ENCODE peak calls at places on chromosomes 7 and 10, in nine cellular contexts. B is HAP-1; J is fibroblast of the aortic adventitia; U is stimulated activated CD8-positive, alpha-beta memory T cell treated with anti-CD3 and anti-CD28 coated beads, Interleukin-7, amount 100 ng/mL, for 48 hours; N is fibroblast of the conjunctiva; K is AG10803; Z is fibroblast of lung; Y is DMS79; Q is AG09319. C is an unnamed sample.

GRCh38 chr7:45072131-45073030 is 16.4 kb downstream of the NACAD start:
- DNase-seq in B (no peak), J (no peak), U (no peak), N (no peak), K (no peak), Z (no peak), Y (no peak), Q (no peak), C (peak; percentile 67)

GRCh38 chr7:81534446-81534845 is 235.4 kb downstream of the HGF start:
- DNase-seq in B (no peak), J (no peak), U (no peak), N (no peak), K (no peak), Z (peak; percentile 7), Y (no peak), Q (no peak), C (no peak)

GRCh38 chr7:138679793-138680192 is 21.4 kb downstream of the SVOPL start:
- DNase-seq in B (no peak), J (no peak), U (no peak), N (no peak), K (no peak), Z (no peak), Y (no peak), Q (no peak), C (no peak)

GRCh38 chr7:3835102-3835501 is 534.0 kb downstream of the SDK1 start:
- DNase-seq in B (no peak), J (no peak), U (no peak), N (no peak), K (no peak), Z (peak; percentile 43), Y (no peak), Q (no peak), C (no peak)

GRCh38 chr7:145382762-145383161 is 546.9 kb upstream of the TPK1 start:
- DNase-seq in B (no peak), J (no peak), U (no peak), N (no peak), K (no peak), Z (no peak), Y (no peak), Q (no peak), C (no peak)

GRCh38 chr10:34017281-34017680 is 682.8 kb upstream of the NRP1 start:
- DNase-seq in B (peak; percentile 49), J (no peak), U (no peak), N (no peak), K (no peak), Z (no peak), Y (no peak), Q (no peak), C (no peak)

GRCh38 chr7:32068411-32068905 is 1.7 kb downstream of the PDE1C start:
- DNase-seq in B (no peak), J (no peak), U (no peak), N (no peak), K (no peak), Z (peak; percentile 35), Y (no peak), Q (no peak), C (no peak)

GRCh38 chr10:89513206-89513605 is 22.2 kb downstream of the SLC16A12 start:
- DNase-seq in B (no peak), J (no peak), U (no peak), N (no peak), K (no peak), Z (no peak), Y (no peak), Q (no peak), C (no peak)

GRCh38 chr7:2661096-2661449 is 26.9 kb upstream of the AMZ1 start:
- DNase-seq in B (no peak), J (no peak), U (no peak), N (no peak), K (no peak), Z (no peak), Y (no peak), Q (no peak), C (peak; percentile 72)

GRCh38 chr10:28959850-28960501 is 282.7 kb downstream of the BAMBI start:
- DNase-seq in B (no peak), J (no peak), U (no peak), N (no peak), K (no peak), Z (peak; percentile 39), Y (no peak), Q (no peak), C (no peak)

GRCh38 chr7:25722856-25723255 is 429.1 kb upstream of the NFE2L3 start:
- DNase-seq in B (no peak), J (no peak), U (no peak), N (no peak), K (no peak), Z (peak; percentile 12), Y (no peak), Q (no peak), C (no peak)

GRCh38 chr7:14691597-14692203 is 210.9 kb downstream of the DGKB start:
- DNase-seq in B (peak; percentile 71), J (peak; percentile 51), U (no peak), N (peak; percentile 10), K (peak; percentile 11), Z (peak; percentile 18), Y (peak; percentile 3), Q (peak; percentile 7), C (no peak)

GRCh38 chr10:67788028-67788886 is 49.7 kb downstream of the DNAJC12 start:
- DNase-seq in B (peak; percentile 89), J (no peak), U (peak; percentile 50), N (no peak), K (no peak), Z (peak; percentile 9), Y (no peak), Q (no peak), C (peak; percentile 88)

GRCh38 chr10:6108631-6109443 is 20.0 kb downstream of the RBM17 start:
- DNase-seq in B (peak; percentile 49), J (peak; percentile 66), U (no peak), N (peak; percentile 26), K (peak; percentile 46), Z (peak; percentile 36), Y (no peak), Q (no peak), C (no peak)

C was measured in spleen.